ENCODE peak calls at places on chromosomes 16 and 17, in five cellular contexts. V is tibial artery, Z is HL-60, N is gastrocnemius medialis, C is left lung. X is an unnamed sample.

GRCh38 chr17:6591599-6592158 is 35.3 kb upstream of the PITPNM3 start:
- DNase-seq in V (no peak), Z (peak; percentile 3), C (no peak), N (no peak), X (no peak)

GRCh38 chr17:19239544-19239943 is 2.4 kb downstream of the EPN2 start:
- DNase-seq in C (no peak), Z (no peak), V (peak; percentile 28), N (no peak), X (no peak)

GRCh38 chr16:80743273-80743672 is 61.1 kb downstream of the CDYL2 start:
- DNase-seq in Z (no peak), N (no peak), C (no peak), V (no peak), X (peak; percentile 18)

GRCh38 chr17:1005361-1005946 is 8.5 kb downstream of the TIMM22 start:
- DNase-seq in V (peak; percentile 72), C (no peak), Z (no peak), N (no peak), X (no peak)

GRCh38 chr17:41664587-41665565 is 23.8 kb upstream of the EIF1 start:
- DNase-seq in V (no peak), Z (no peak), N (no peak), C (no peak), X (no peak)

GRCh38 chr16:72371307-72372081 is 199.5 kb upstream of the PMFBP1 start:
- DNase-seq in C (no peak), Z (peak; percentile 3), V (no peak), N (no peak), X (no peak)

GRCh38 chr17:40020146-40020545 is 4.9 kb downstream of the CSF3 start:
- DNase-seq in N (no peak), Z (no peak), V (no peak), C (peak; percentile 61), X (no peak)

GRCh38 chr16:70712942-70713341 is 27.1 kb upstream of the MTSS2 start:
- DNase-seq in N (no peak), C (no peak), Z (no peak), V (no peak), X (no peak)

GRCh38 chr16:12201863-12202262 is 225.3 kb downstream of the SNX29 start:
- DNase-seq in V (no peak), C (no peak), Z (peak; percentile 6), N (no peak), X (no peak)

GRCh38 chr16:48914070-48914469 is 304.1 kb upstream of the N4BP1 start:
- DNase-seq in C (no peak), V (no peak), Z (no peak), N (no peak), X (no peak)

GRCh38 chr17:77391668-77392375 is 251.1 kb downstream of the SEC14L1 start:
- DNase-seq in Z (no peak), N (no peak), C (no peak), V (peak; percentile 90), X (no peak)

GRCh38 chr16:51034481-51035109 is 116.5 kb downstream of the SALL1 start:
- DNase-seq in C (no peak), Z (no peak), V (no peak), N (no peak), X (no peak)

GRCh38 chr17:64455993-64456885 is 7.3 kb downstream of the MILR1 start:
- DNase-seq in C (no peak), Z (peak; percentile 20), N (no peak), V (no peak), X (peak; percentile 47)

GRCh38 chr16:81457326-81458133 is 12.9 kb downstream of the CMIP start:
- DNase-seq in V (no peak), N (no peak), C (peak; percentile 77), Z (no peak), X (no peak)

GRCh38 chr17:69870091-69870530 is 204.9 kb upstream of the KCNJ16 start:
- DNase-seq in C (no peak), N (no peak), V (no peak), Z (no peak), X (peak; percentile 18)

GRCh38 chr17:8420041-8420934 is 15.4 kb upstream of the NDEL1 start:
- DNase-seq in N (peak; percentile 9), V (peak; percentile 29), Z (no peak), C (no peak), X (no peak)

GRCh38 chr16:57427824-57428223 is 19.4 kb downstream of the CIAPIN1 start:
- DNase-seq in C (no peak), V (no peak), Z (no peak), N (no peak), X (no peak)

GRCh38 chr16:11232852-11233726 is 22.9 kb downstream of the SOCS1 start:
- DNase-seq in C (peak; percentile 91), Z (peak; percentile 72), N (no peak), V (peak; percentile 24), X (peak; percentile 88)

GRCh38 chr16:70737377-70738082 is 51.7 kb upstream of the MTSS2 start:
- DNase-seq in Z (peak; percentile 65), C (peak; percentile 81), V (peak; percentile 79), N (peak; percentile 77), X (peak; percentile 95)

GRCh38 chr16:74931445-74931844 is 53.5 kb downstream of the WDR59 start:
- DNase-seq in V (no peak), N (no peak), Z (no peak), C (no peak), X (peak; percentile 27)

GRCh38 chr16:64362193-64362592 is 759.7 kb downstream of the CDH11 start:
- DNase-seq in C (no peak), N (no peak), Z (no peak), V (no peak), X (no peak)

GRCh38 chr17:44595216-44595775 is 38.0 kb downstream of the FZD2 start:
- DNase-seq in N (no peak), C (no peak), Z (no peak), V (no peak), X (no peak)

GRCh38 chr17:78304549-78305037 is 55.3 kb downstream of the SOCS3 start:
- DNase-seq in V (no peak), Z (no peak), N (no peak), C (no peak), X (no peak)

GRCh38 chr17:35095741-35096140 is 23.9 kb downstream of the RAD51D start:
- DNase-seq in V (no peak), N (no peak), Z (no peak), C (no peak), X (no peak)

GRCh38 chr17:45893725-45894021 is 681 bp upstream of the MAPT start:
- DNase-seq in N (no peak), V (no peak), Z (no peak), C (no peak), X (no peak)

GRCh38 chr17:45896803-45897693 is 2.7 kb downstream of the MAPT start:
- DNase-seq in V (no peak), N (no peak), Z (no peak), C (no peak), X (no peak)

GRCh38 chr17:45895969-45896793 is 1.8 kb downstream of the MAPT start:
- DNase-seq in C (no peak), Z (no peak), N (peak; percentile 15), V (no peak), X (no peak)

GRCh38 chr17:45895304-45895968 is 1.1 kb downstream of the MAPT start:
- DNase-seq in Z (no peak), C (no peak), N (peak; percentile 55), V (no peak), X (no peak)

GRCh38 chr17:45894022-45894784 is at the start of gene MAPT:
- DNase-seq in Z (peak; percentile 78), V (peak; percentile 81), N (peak; percentile 87), C (peak; percentile 97), X (peak; percentile 86)
- TF ChIP-seq CTCF in Z (peak; percentile 55), V (peak; percentile 95), N (peak; percentile 96), C (peak; percentile 96), X (peak; percentile 91)

DNA sequence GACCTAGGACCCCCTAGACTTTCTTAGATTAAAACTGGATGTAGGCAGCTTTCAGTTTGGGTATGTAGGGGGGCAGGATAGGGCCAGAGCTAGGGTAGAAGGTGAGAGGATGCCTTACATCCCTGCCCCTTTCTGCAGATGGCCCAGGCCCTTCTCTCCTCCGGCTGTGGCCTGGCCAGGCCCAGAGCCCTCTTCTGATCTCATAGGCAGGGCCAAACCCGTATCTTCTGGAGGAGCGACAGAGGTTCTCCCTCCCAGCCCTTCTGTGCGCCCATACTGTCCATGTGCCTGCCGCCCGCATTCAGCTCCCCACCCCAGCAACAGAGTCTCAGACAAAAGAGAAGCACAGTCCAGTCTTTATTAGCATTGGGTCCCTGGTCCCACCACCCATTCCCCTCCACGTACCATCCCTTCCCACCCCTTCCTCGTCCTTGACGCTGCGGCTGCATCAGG is 2.0 kb upstream of the TSPOAP1 start:
- DNase-seq in Z (peak; percentile 70), N (no peak), V (no peak), C (peak; percentile 72), X (no peak)
- H3K4me3 ChIP-seq in Z (peak overlapping the region; percentile 72), N (no peak overlapping the region), V (peak overlapping the region; percentile 38), C (peak overlapping the region; percentile 26), X (peak overlapping the region; percentile 94)

DNA sequence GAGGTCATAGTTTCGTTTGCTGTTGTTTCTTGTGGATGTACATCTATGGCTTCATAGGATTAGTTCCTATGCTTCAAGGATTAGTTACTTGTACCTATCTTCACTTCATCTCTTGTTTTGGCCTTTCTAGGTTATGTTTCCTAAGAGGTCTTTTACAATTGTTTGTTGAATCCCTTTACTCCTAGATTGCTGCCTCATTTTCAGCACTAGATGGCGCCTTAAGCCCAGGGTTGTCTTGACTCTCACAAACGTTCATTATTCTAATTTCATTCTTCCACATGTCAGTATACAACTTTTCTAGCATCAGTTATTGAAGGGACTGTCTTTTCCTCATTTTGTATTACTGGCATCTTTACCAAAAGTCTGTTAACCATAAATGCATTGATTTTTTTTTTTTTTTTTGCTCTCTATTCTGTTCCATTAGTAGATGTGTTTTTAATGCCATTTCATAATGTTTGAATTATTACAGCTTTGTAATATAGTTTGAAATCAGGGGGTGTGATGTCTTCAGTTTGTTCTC is 45.0 kb upstream of the NACA2 start:
- DNase-seq in V (no peak), N (no peak), Z (peak; percentile 61), C (no peak), X (peak; percentile 78)
- TF ChIP-seq CTCF in V (no peak), N (no peak), Z (peak; percentile 51), C (peak; percentile 54), X (peak; percentile 73)

GRCh38 chr17:49495842-49496182 is 719 bp downstream of the NGFR start:
- DNase-seq in V (no peak), C (no peak), N (no peak), Z (no peak), X (no peak)
- H3K4me3 ChIP-seq in V (peak overlapping the region; percentile 63), C (peak overlapping the region; percentile 16), N (peak overlapping the region; percentile 67), Z (no peak overlapping the region), X (peak overlapping the region; percentile 36)

DNA sequence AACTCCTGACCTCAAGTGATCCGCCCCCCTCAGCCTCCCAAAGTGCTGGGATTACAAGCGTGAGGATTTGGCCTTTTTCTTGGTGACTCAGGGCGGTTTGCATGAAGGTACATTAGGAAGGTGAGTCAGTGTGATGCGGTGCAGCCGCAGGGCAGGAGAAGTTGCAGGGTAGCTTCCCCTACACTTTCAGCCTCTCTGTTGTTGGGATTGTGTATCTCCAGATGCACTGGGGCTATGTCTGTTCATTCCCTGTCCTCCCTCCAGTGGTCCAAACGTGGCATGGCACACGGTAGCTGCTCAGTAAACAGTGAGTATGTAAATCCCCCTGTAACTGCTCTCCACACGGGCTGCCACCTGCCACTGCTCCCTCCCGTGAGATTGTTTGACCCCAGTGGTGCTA is 109.1 kb upstream of the CDC42EP4 start:
- DNase-seq in C (no peak), V (no peak), Z (peak; percentile 21), N (no peak), X (peak; percentile 13)
- TF ChIP-seq CTCF in C (no peak), V (no peak), Z (no peak), N (no peak), X (peak; percentile 9)

X was measured in GM12865.